ENCODE peak calls at places on chromosomes 7 and 10, in eight cellular contexts. One of them, this sample, is unnamed.

GRCh38 chr7:29622335-29623265 is 59.0 kb downstream of the PRR15 start:
- DNase-seq in uterus: no peak
- DNase-seq in H1: no peak
- DNase-seq in gastrocnemius medialis: no peak
- DNase-seq in stomach: no peak
- DNase-seq in IMR-90: peak; percentile 85
- DNase-seq in heart left ventricle: no peak
- DNase-seq in tibial nerve: no peak
- DNase-seq in this sample: no peak

GRCh38 chr10:91127341-91128082 is 93.0 kb upstream of the PCGF5 start:
- DNase-seq in uterus: no peak
- DNase-seq in H1: no peak
- DNase-seq in gastrocnemius medialis: no peak
- DNase-seq in stomach: no peak
- DNase-seq in IMR-90: no peak
- DNase-seq in heart left ventricle: no peak
- DNase-seq in tibial nerve: no peak
- DNase-seq in this sample: no peak

GRCh38 chr7:92461027-92462003 is 14.0 kb downstream of the GATAD1 start:
- DNase-seq in uterus: no peak
- DNase-seq in H1: no peak
- DNase-seq in gastrocnemius medialis: no peak
- DNase-seq in stomach: no peak
- DNase-seq in IMR-90: peak; percentile 38
- DNase-seq in heart left ventricle: no peak
- DNase-seq in tibial nerve: no peak
- DNase-seq in this sample: no peak

GRCh38 chr7:17528636-17529035 is 230.2 kb downstream of the AHR start:
- DNase-seq in uterus: no peak
- DNase-seq in H1: no peak
- DNase-seq in gastrocnemius medialis: no peak
- DNase-seq in stomach: no peak
- DNase-seq in IMR-90: peak; percentile 10
- DNase-seq in heart left ventricle: no peak
- DNase-seq in tibial nerve: no peak
- DNase-seq in this sample: no peak

GRCh38 chr10:80273523-80274170 is 15.8 kb downstream of the MAT1A start:
- DNase-seq in uterus: no peak
- DNase-seq in H1: no peak
- DNase-seq in gastrocnemius medialis: no peak
- DNase-seq in stomach: peak; percentile 20
- DNase-seq in IMR-90: no peak
- DNase-seq in heart left ventricle: no peak
- DNase-seq in tibial nerve: no peak
- DNase-seq in this sample: no peak

GRCh38 chr10:101828734-101829551 is 10.7 kb upstream of the OGA start:
- DNase-seq in uterus: peak; percentile 53
- DNase-seq in H1: no peak
- DNase-seq in gastrocnemius medialis: no peak
- DNase-seq in stomach: no peak
- DNase-seq in IMR-90: no peak
- DNase-seq in heart left ventricle: no peak
- DNase-seq in tibial nerve: no peak
- DNase-seq in this sample: no peak

GRCh38 chr10:14608381-14609001 is 166.2 kb downstream of the FAM107B start:
- DNase-seq in uterus: no peak
- DNase-seq in H1: no peak
- DNase-seq in gastrocnemius medialis: no peak
- DNase-seq in stomach: no peak
- DNase-seq in IMR-90: no peak
- DNase-seq in heart left ventricle: peak; percentile 44
- DNase-seq in tibial nerve: no peak
- DNase-seq in this sample: no peak

GRCh38 chr7:140079121-140079536 is 16.4 kb upstream of the PARP12 start:
- DNase-seq in uterus: peak; percentile 54
- DNase-seq in H1: peak; percentile 68
- DNase-seq in gastrocnemius medialis: peak; percentile 76
- DNase-seq in stomach: no peak
- DNase-seq in IMR-90: peak; percentile 83
- DNase-seq in heart left ventricle: no peak
- DNase-seq in tibial nerve: no peak
- DNase-seq in this sample: no peak

GRCh38 chr10:843703-844102 is 87.8 kb downstream of the LARP4B start:
- DNase-seq in uterus: no peak
- DNase-seq in H1: no peak
- DNase-seq in gastrocnemius medialis: no peak
- DNase-seq in stomach: no peak
- DNase-seq in IMR-90: no peak
- DNase-seq in heart left ventricle: no peak
- DNase-seq in tibial nerve: no peak
- DNase-seq in this sample: no peak

GRCh38 chr10:80356563-80356999 is at the start of the genes DYDC1 and DYDC2:
- DNase-seq in uterus: peak; percentile 24
- DNase-seq in H1: peak; percentile 89
- DNase-seq in gastrocnemius medialis: no peak
- DNase-seq in stomach: peak; percentile 55
- DNase-seq in IMR-90: no peak
- DNase-seq in heart left ventricle: peak; percentile 63
- DNase-seq in tibial nerve: no peak
- DNase-seq in this sample: no peak

GRCh38 chr10:786666-787512 is 97.4 kb upstream of the DIP2C start:
- DNase-seq in uterus: no peak
- DNase-seq in H1: peak; percentile 45
- DNase-seq in gastrocnemius medialis: no peak
- DNase-seq in stomach: peak; percentile 24
- DNase-seq in IMR-90: no peak
- DNase-seq in heart left ventricle: peak; percentile 24
- DNase-seq in tibial nerve: no peak
- DNase-seq in this sample: no peak

GRCh38 chr7:66016131-66016461 is 34.1 kb upstream of the GUSB start:
- DNase-seq in uterus: no peak
- DNase-seq in H1: no peak
- DNase-seq in gastrocnemius medialis: no peak
- DNase-seq in stomach: no peak
- DNase-seq in IMR-90: peak; percentile 47
- DNase-seq in heart left ventricle: no peak
- DNase-seq in tibial nerve: no peak
- DNase-seq in this sample: no peak

GRCh38 chr7:124782335-124782734 is 16.7 kb upstream of the GPR37 start:
- DNase-seq in uterus: no peak
- DNase-seq in H1: no peak
- DNase-seq in gastrocnemius medialis: no peak
- DNase-seq in stomach: no peak
- DNase-seq in IMR-90: no peak
- DNase-seq in heart left ventricle: no peak
- DNase-seq in tibial nerve: no peak
- DNase-seq in this sample: no peak

GRCh38 chr10:78852856-78853255 is 215.9 kb upstream of the ZMIZ1 start:
- DNase-seq in uterus: no peak
- DNase-seq in H1: peak; percentile 68
- DNase-seq in gastrocnemius medialis: no peak
- DNase-seq in stomach: peak; percentile 39
- DNase-seq in IMR-90: peak; percentile 4
- DNase-seq in heart left ventricle: no peak
- DNase-seq in tibial nerve: no peak
- DNase-seq in this sample: no peak

GRCh38 chr7:97179454-97180104 is 62.1 kb downstream of the SDHAF3 start:
- DNase-seq in uterus: peak; percentile 16
- DNase-seq in H1: no peak
- DNase-seq in gastrocnemius medialis: no peak
- DNase-seq in stomach: peak; percentile 42
- DNase-seq in IMR-90: peak; percentile 65
- DNase-seq in heart left ventricle: peak; percentile 26
- DNase-seq in tibial nerve: no peak
- DNase-seq in this sample: no peak

GRCh38 chr7:925601-926000 is 28.9 kb downstream of the ADAP1 start:
- DNase-seq in uterus: peak; percentile 30
- DNase-seq in H1: peak; percentile 44
- DNase-seq in gastrocnemius medialis: peak; percentile 18
- DNase-seq in stomach: peak; percentile 41
- DNase-seq in IMR-90: no peak
- DNase-seq in heart left ventricle: peak; percentile 30
- DNase-seq in tibial nerve: peak; percentile 22
- DNase-seq in this sample: no peak

GRCh38 chr7:157693521-157694388 is 357.0 kb downstream of the DNAJB6 start:
- DNase-seq in uterus: no peak
- DNase-seq in H1: peak; percentile 79
- DNase-seq in gastrocnemius medialis: no peak
- DNase-seq in stomach: peak; percentile 18
- DNase-seq in IMR-90: no peak
- DNase-seq in heart left ventricle: no peak
- DNase-seq in tibial nerve: no peak
- DNase-seq in this sample: no peak

GRCh38 chr10:17782921-17783665 is 26.1 kb upstream of the MRC1 start:
- DNase-seq in uterus: no peak
- DNase-seq in H1: no peak
- DNase-seq in gastrocnemius medialis: peak; percentile 82
- DNase-seq in stomach: peak; percentile 56
- DNase-seq in IMR-90: peak; percentile 33
- DNase-seq in heart left ventricle: no peak
- DNase-seq in tibial nerve: no peak
- DNase-seq in this sample: no peak

DNA sequence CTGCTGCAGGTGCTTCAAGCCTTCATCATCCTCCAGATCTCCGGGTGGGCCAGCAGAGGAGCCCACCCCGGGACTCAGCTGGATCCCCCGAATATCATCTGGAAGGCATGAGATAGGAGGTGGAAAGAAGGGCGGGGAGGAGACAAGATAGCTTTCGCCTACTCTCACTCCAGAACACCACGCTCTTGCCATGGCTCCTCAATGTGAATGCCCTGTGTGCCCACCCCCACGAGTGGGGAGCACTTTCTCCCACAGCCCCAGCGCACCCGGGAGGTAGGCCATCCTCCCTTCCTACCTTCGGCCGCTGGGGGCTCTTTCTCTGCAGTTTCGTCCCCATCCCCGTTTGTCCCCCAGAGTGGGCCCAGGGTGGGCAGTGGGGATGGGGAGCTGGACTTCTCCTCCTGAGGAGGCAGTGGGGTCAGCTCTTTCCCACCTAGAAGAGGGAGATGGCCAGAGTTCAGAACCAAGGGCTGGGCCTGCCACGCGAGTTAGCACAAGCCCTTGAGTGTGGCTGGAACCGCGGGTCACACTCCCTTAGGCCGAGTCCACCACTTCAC is 8.9 kb downstream of the GIGYF1 start:
- DNase-seq in uterus: no peak
- DNase-seq in H1: no peak
- DNase-seq in gastrocnemius medialis: no peak
- DNase-seq in stomach: no peak
- DNase-seq in IMR-90: no peak
- DNase-seq in heart left ventricle: no peak
- DNase-seq in tibial nerve: no peak
- DNase-seq in this sample: no peak
- H3K36me3 ChIP-seq in uterus: no peaks in the 10 kb centered on the region
- H3K36me3 ChIP-seq in H1: peaks cover 92% of the 10 kb centered on the region
- H3K36me3 ChIP-seq in gastrocnemius medialis: peaks cover 74% of the 10 kb centered on the region
- H3K36me3 ChIP-seq in stomach: peaks cover 95% of the 10 kb centered on the region
- H3K36me3 ChIP-seq in IMR-90: peaks cover 82% of the 10 kb centered on the region
- H3K36me3 ChIP-seq in heart left ventricle: peaks cover 86% of the 10 kb centered on the region
- H3K36me3 ChIP-seq in tibial nerve: peaks cover 77% of the 10 kb centered on the region
- H3K36me3 ChIP-seq in this sample: peaks cover 62% of the 10 kb centered on the region

DNA sequence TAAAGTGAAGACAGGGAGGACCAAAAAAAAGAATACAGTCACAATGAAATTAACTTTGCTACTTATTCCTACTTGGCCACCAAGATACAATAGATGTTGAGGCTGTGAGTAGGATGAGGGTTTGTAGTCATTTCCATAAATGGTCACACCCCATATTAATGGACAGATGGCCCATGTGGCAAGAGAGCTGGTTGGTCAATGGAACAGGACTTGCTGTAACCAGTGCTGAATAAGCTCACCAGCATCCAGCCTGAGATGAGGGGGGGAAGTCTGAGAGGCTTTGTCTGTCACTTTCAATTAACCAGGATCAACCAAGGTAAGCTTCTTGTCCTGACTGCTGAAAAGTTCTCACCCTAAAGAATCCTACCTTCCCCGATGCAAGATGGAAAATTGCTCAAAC is 130.4 kb upstream of the KCNMA1 start:
- DNase-seq in uterus: no peak
- DNase-seq in H1: no peak
- DNase-seq in gastrocnemius medialis: no peak
- DNase-seq in stomach: no peak
- DNase-seq in IMR-90: no peak
- DNase-seq in heart left ventricle: no peak
- DNase-seq in tibial nerve: no peak
- DNase-seq in this sample: no peak
- TF ChIP-seq POLR2A in uterus: no peak
- TF ChIP-seq POLR2A in H1: no peak
- TF ChIP-seq POLR2A in gastrocnemius medialis: no peak
- TF ChIP-seq POLR2A in stomach: no peak
- TF ChIP-seq POLR2A in IMR-90: no peak
- TF ChIP-seq POLR2A in heart left ventricle: no peak
- TF ChIP-seq POLR2A in tibial nerve: no peak
- TF ChIP-seq POLR2A in this sample: no peak

GRCh38 chr7:134798155-134798554 is 18.7 kb downstream of the CALD1 start:
- DNase-seq in uterus: no peak
- DNase-seq in H1: no peak
- DNase-seq in gastrocnemius medialis: no peak
- DNase-seq in stomach: no peak
- DNase-seq in IMR-90: no peak
- DNase-seq in heart left ventricle: no peak
- DNase-seq in tibial nerve: no peak
- DNase-seq in this sample: no peak
- H3K36me3 ChIP-seq in uterus: no peaks in the 10 kb centered on the region
- H3K36me3 ChIP-seq in H1: no peaks in the 10 kb centered on the region
- H3K36me3 ChIP-seq in gastrocnemius medialis: no peaks in the 10 kb centered on the region
- H3K36me3 ChIP-seq in stomach: peaks cover 6% of the 10 kb centered on the region
- H3K36me3 ChIP-seq in IMR-90: peaks cover 21% of the 10 kb centered on the region
- H3K36me3 ChIP-seq in heart left ventricle: peaks cover 4% of the 10 kb centered on the region
- H3K36me3 ChIP-seq in tibial nerve: peaks cover 5% of the 10 kb centered on the region
- H3K36me3 ChIP-seq in this sample: no peaks in the 10 kb centered on the region

GRCh38 chr10:126175586-126176258 is 212.6 kb downstream of the ADAM12 start:
- DNase-seq in uterus: no peak
- DNase-seq in H1: no peak
- DNase-seq in gastrocnemius medialis: no peak
- DNase-seq in stomach: no peak
- DNase-seq in IMR-90: no peak
- DNase-seq in heart left ventricle: no peak
- DNase-seq in tibial nerve: no peak
- DNase-seq in this sample: no peak
- TF ChIP-seq POLR2A in uterus: no peak
- TF ChIP-seq POLR2A in H1: no peak
- TF ChIP-seq POLR2A in gastrocnemius medialis: no peak
- TF ChIP-seq POLR2A in stomach: no peak
- TF ChIP-seq POLR2A in IMR-90: no peak
- TF ChIP-seq POLR2A in heart left ventricle: no peak
- TF ChIP-seq POLR2A in tibial nerve: no peak
- TF ChIP-seq POLR2A in this sample: no peak

GRCh38 chr7:6644728-6645127 is 7.6 kb downstream of the ZNF316 start:
- DNase-seq in uterus: no peak
- DNase-seq in H1: no peak
- DNase-seq in gastrocnemius medialis: no peak
- DNase-seq in stomach: no peak
- DNase-seq in IMR-90: no peak
- DNase-seq in heart left ventricle: no peak
- DNase-seq in tibial nerve: no peak
- DNase-seq in this sample: no peak
- H3K36me3 ChIP-seq in uterus: no peaks in the 10 kb centered on the region
- H3K36me3 ChIP-seq in H1: peaks cover 6% of the 10 kb centered on the region
- H3K36me3 ChIP-seq in gastrocnemius medialis: peaks cover 52% of the 10 kb centered on the region
- H3K36me3 ChIP-seq in stomach: peaks cover 100% of the 10 kb centered on the region
- H3K36me3 ChIP-seq in IMR-90: peaks cover 74% of the 10 kb centered on the region
- H3K36me3 ChIP-seq in heart left ventricle: peaks cover 84% of the 10 kb centered on the region
- H3K36me3 ChIP-seq in tibial nerve: peaks cover 100% of the 10 kb centered on the region
- H3K36me3 ChIP-seq in this sample: peaks cover 49% of the 10 kb centered on the region

This sample was measured in esophagus squamous epithelium.